ENCODE peak calls at places on chromosomes 3 and 15, in five cellular contexts. G is ovary, F is heart left ventricle, D is uterus, N is IMR-90. R is an unnamed sample.
A peak's percentile ranks its signal among the peaks of the same experiment; 100 is the strongest.

GRCh38 chr15:96356494-96357455 is 26.3 kb downstream of the NR2F2 start:
- DNase-seq in G (peak; percentile 90), F (peak; percentile 76), D (peak; percentile 82), N (peak; percentile 89), R (peak; percentile 93)

GRCh38 chr3:69485489-69485888 is 99.6 kb upstream of the FRMD4B start:
- DNase-seq in G (no peak), F (no peak), D (no peak), N (no peak), R (no peak)

GRCh38 chr3:101325393-101326134 is 5.2 kb upstream of the IMPG2 start:
- DNase-seq in G (no peak), F (no peak), D (no peak), N (no peak), R (no peak)

GRCh38 chr3:137946341-137946973 is 63.5 kb upstream of the CLDN18 start:
- DNase-seq in G (peak; percentile 27), F (peak; percentile 27), D (peak; percentile 34), N (peak; percentile 71), R (peak; percentile 72)

GRCh38 chr15:40098489-40099261 is 10.0 kb downstream of the BMF start:
- DNase-seq in G (peak; percentile 78), F (peak; percentile 75), D (peak; percentile 88), N (peak; percentile 98), R (peak; percentile 97)

GRCh38 chr3:172404237-172404962 is 43.9 kb downstream of the GHSR start:
- DNase-seq in G (no peak), F (no peak), D (no peak), N (no peak), R (no peak)

GRCh38 chr15:70023064-70023768 is 74.5 kb downstream of the TLE3 start:
- DNase-seq in G (no peak), F (no peak), D (peak; percentile 28), N (peak; percentile 75), R (peak; percentile 93)

GRCh38 chr3:55198554-55198953 is 270.7 kb upstream of the LRTM1 start:
- DNase-seq in G (no peak), F (no peak), D (peak; percentile 27), N (peak; percentile 99), R (peak; percentile 5)

GRCh38 chr3:53250453-53250852 is 5.4 kb downstream of the TKT start:
- DNase-seq in G (no peak), F (no peak), D (no peak), N (no peak), R (no peak)

GRCh38 chr3:134103470-134103869 is 73.7 kb upstream of the SLCO2A1 start:
- DNase-seq in G (no peak), F (no peak), D (no peak), N (no peak), R (no peak)

GRCh38 chr3:53169045-53169831 is 8.2 kb downstream of the PRKCD start:
- DNase-seq in G (no peak), F (no peak), D (no peak), N (no peak), R (peak; percentile 98)

GRCh38 chr15:51094606-51095569 is at the start of gene TNFAIP8L3:
- DNase-seq in G (peak; percentile 62), F (peak; percentile 50), D (peak; percentile 62), N (no peak), R (peak; percentile 39)

GRCh38 chr3:69088033-69088432 is 3.3 kb downstream of the ARL6IP5 start:
- DNase-seq in G (no peak), F (no peak), D (no peak), N (peak; percentile 70), R (no peak)

GRCh38 chr15:55357774-55358173 is 38.8 kb downstream of the PIGB start:
- DNase-seq in G (no peak), F (no peak), D (no peak), N (peak; percentile 82), R (no peak)

GRCh38 chr3:48077835-48078234 is 61.6 kb upstream of the MAP4 start:
- DNase-seq in G (no peak), F (no peak), D (no peak), N (peak; percentile 31), R (no peak)

GRCh38 chr3:126510323-126510910 is 7.2 kb downstream of the UROC1 start:
- DNase-seq in G (no peak), F (peak; percentile 17), D (no peak), N (no peak), R (no peak)

GRCh38 chr3:105836533-105836932 is 32.3 kb downstream of the CBLB start:
- DNase-seq in G (no peak), F (peak; percentile 30), D (no peak), N (peak; percentile 95), R (no peak)

GRCh38 chr3:102054543-102054942 is 205.2 kb downstream of the NFKBIZ start:
- DNase-seq in G (no peak), F (no peak), D (no peak), N (no peak), R (no peak)

GRCh38 chr15:74025436-74025835 is 30.9 kb downstream of the PML start:
- DNase-seq in G (no peak), F (no peak), D (no peak), N (peak; percentile 61), R (no peak)

GRCh38 chr15:73686781-73687256 is 2.6 kb downstream of the CD276 start:
- DNase-seq in G (no peak), F (no peak), D (no peak), N (peak; percentile 97), R (peak; percentile 13)

GRCh38 chr3:45453887-45454286 is 65.5 kb downstream of the LARS2 start:
- DNase-seq in G (no peak), F (no peak), D (no peak), N (no peak), R (no peak)

GRCh38 chr3:128492353-128493220 is at the start of gene GATA2:
- DNase-seq in G (no peak), F (no peak), D (peak; percentile 64), N (no peak), R (peak; percentile 84)

GRCh38 chr3:188690932-188691331 is 480.8 kb upstream of the TPRG1 start:
- DNase-seq in G (no peak), F (no peak), D (no peak), N (no peak), R (no peak)

GRCh38 chr3:43855674-43856299 is 165.0 kb downstream of the ABHD5 start:
- DNase-seq in G (peak; percentile 36), F (peak; percentile 52), D (no peak), N (peak; percentile 56), R (peak; percentile 62)

GRCh38 chr15:35757790-35758189 is 211.8 kb upstream of the DPH6 start:
- DNase-seq in G (no peak), F (no peak), D (no peak), N (no peak), R (no peak)

GRCh38 chr15:59158701-59159034 is 48.0 kb upstream of the LDHAL6B start:
- DNase-seq in G (no peak), F (no peak), D (no peak), N (no peak), R (peak; percentile 17)

GRCh38 chr15:59157840-59158700 is 48.6 kb upstream of the LDHAL6B start:
- DNase-seq in G (no peak), F (no peak), D (no peak), N (no peak), R (no peak)

GRCh38 chr15:59157398-59157797 is 49.2 kb upstream of the LDHAL6B start:
- DNase-seq in G (no peak), F (no peak), D (no peak), N (no peak), R (no peak)

GRCh38 chr15:59160880-59161593 is 45.6 kb upstream of the LDHAL6B start:
- DNase-seq in G (no peak), F (no peak), D (no peak), N (peak; percentile 20), R (peak; percentile 24)

DNA sequence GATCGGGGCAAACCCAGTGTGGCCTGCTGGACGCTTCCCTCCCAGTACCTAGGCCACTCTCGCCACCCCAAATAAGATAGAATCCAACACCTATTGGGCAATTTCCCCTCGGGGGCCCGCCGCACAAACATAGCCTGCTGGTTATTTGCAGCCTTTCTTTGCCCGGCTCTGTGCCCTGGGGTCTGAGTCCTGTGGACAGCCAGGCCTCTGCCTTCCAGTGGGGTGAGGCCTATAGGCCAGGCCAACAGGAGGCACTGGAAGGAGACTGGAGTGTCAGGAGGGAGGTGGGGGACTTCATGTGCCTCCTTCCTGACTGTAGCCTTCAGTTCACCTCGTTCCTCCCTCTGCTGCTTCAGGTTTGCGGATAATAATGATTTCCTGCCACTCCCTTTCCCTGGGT is 47.4 kb upstream of the LDHAL6B start:
- DNase-seq in G (no peak), F (no peak), D (no peak), N (no peak), R (no peak)
- TF ChIP-seq POLR2A in G (no peak), F (no peak), D (no peak), N (no peak), R (no peak)

DNA sequence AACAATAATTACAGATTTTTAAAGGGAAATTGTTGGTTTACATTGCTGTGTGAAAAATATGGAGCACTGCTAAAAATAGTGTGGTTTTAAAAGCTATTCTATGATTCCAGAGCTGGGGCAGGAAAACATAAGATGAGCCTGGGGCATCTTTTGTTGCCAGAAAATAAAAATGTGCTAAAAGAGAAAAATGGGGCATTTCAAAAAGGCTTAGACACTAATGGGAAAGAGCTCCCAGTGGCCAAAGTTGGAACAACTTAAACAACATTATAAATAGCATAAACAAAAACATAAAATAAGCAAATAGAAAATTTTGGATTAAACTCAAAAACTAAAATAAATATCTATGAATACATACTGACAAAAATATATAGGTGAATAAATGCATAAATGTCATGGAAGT is 478.9 kb downstream of the NLGN1 start:
- DNase-seq in G (no peak), F (no peak), D (no peak), N (no peak), R (no peak)
- TF ChIP-seq CTCF in G (no peak), F (no peak), D (no peak), N (peak; percentile 21), R (peak; percentile 10)

DNA sequence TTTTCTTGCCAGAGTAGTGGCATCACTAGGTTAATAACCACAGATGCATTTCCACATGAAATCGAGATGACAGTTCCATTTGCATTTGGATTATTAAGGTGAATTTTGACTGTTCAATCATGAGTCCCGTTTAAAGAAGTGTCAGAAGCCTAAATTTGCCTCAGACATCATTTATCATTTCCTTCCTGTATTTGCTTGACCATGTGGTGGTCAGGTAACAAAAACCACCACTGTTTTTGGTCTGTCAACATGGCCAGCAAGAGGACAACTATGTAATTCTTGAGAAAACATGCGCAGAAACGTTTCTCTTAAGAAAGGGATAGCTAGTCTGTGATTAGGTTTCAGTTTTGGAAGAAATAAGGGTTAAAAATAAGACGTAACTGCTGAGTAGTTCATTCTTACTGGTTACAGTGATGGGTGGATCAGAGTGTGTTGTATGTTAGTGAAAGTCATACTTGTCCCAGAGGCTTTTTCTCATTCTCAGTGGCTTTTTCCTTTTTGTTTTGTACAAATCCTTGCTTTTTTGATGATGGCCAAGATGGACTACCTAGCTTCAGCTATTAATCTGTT is 204.5 kb downstream of the AKAP13 start:
- DNase-seq in G (no peak), F (no peak), D (no peak), N (no peak), R (no peak)
- TF ChIP-seq POLR2A in G (no peak), F (no peak), D (no peak), N (no peak), R (no peak)

GRCh38 chr3:113825090-113825489 is 13.5 kb upstream of the GRAMD1C start:
- DNase-seq in G (no peak), F (no peak), D (no peak), N (peak; percentile 9), R (peak; percentile 15)
- TF ChIP-seq CTCF in G (no peak), F (no peak), D (no peak), N (peak; percentile 5), R (peak; percentile 8)